ENCODE peak calls at places on chromosomes 7 and 10, in five cellular contexts. T, E, B, Y and H are unnamed samples. For H3K4me1, the result is how much of the 10 kb centered on the place peaks cover.

GRCh38 chr7:159211540-159212182 is 67.0 kb upstream of the VIPR2 start:
- DNase-seq in T (no peak), E (no peak), B (no peak), Y (no peak), H (no peak)

GRCh38 chr7:19674266-19674960 is 34.4 kb downstream of the POLR1F start:
- DNase-seq in T (no peak), E (no peak), B (no peak), Y (no peak), H (no peak)

GRCh38 chr10:117541405-117541908 is 1.1 kb upstream of the EMX2 start:
- DNase-seq in E (peak), B (no peak), Y (no peak), T (peak), H (peak)

GRCh38 chr7:158907390-158907789 is 51.0 kb downstream of the DYNC2I1 start:
- DNase-seq in T (no peak), Y (no peak), B (no peak), E (no peak), H (no peak)

GRCh38 chr10:110829721-110830410 is 41.9 kb upstream of the PDCD4 start:
- DNase-seq in E (no peak), T (no peak), B (no peak), Y (no peak), H (no peak)

GRCh38 chr10:98255146-98255877 is 12.7 kb downstream of the LOXL4 start:
- DNase-seq in T (no peak), Y (no peak), B (no peak), E (no peak), H (no peak)

GRCh38 chr10:47374611-47375536 is 9.2 kb downstream of the ZNF488 start:
- DNase-seq in E (no peak), T (peak), Y (peak), B (no peak), H (no peak)

GRCh38 chr7:28686418-28686800 is 271.7 kb downstream of the TRIL start:
- DNase-seq in E (peak), T (no peak), Y (no peak), B (no peak), H (no peak)

GRCh38 chr10:48509974-48510692 is 94.7 kb downstream of the ARHGAP22 start:
- DNase-seq in T (no peak), Y (peak), E (peak), B (peak), H (no peak)

GRCh38 chr7:108026116-108026515 is 23.2 kb upstream of the LAMB1 start:
- DNase-seq in E (no peak), T (no peak), B (no peak), Y (no peak), H (no peak)

GRCh38 chr7:24980695-24981543 is 941 bp upstream of the OSBPL3 start:
- DNase-seq in T (no peak), Y (peak), E (peak), B (peak), H (peak)

GRCh38 chr7:99379043-99379577 is 4.6 kb downstream of the ARPC1B start:
- DNase-seq in E (peak), Y (peak), B (no peak), T (peak), H (peak)

GRCh38 chr7:87231243-87231642 is 11.7 kb upstream of the TMEM243 start:
- DNase-seq in Y (peak), E (no peak), B (no peak), T (peak), H (no peak)

GRCh38 chr7:152335900-152336571 is 99.8 kb downstream of the KMT2C start:
- DNase-seq in T (no peak), E (no peak), B (no peak), Y (no peak), H (no peak)

GRCh38 chr10:119403927-119404326 is 138.6 kb downstream of the RGS10 start:
- DNase-seq in T (no peak), E (no peak), Y (no peak), B (no peak), H (no peak)

GRCh38 chr7:30771859-30772429 is 727 bp downstream of the MINDY4 start:
- DNase-seq in T (no peak), E (peak), B (peak), Y (no peak), H (no peak)

GRCh38 chr7:103626776-103627175 is 180.8 kb upstream of the SLC26A5 start:
- DNase-seq in T (no peak), B (no peak), Y (no peak), E (no peak), H (no peak)

GRCh38 chr7:16785316-16785715 is 19.5 kb downstream of the AGR2 start:
- DNase-seq in B (no peak), Y (no peak), T (no peak), E (no peak), H (no peak)

GRCh38 chr7:81919494-81919893 is 149.6 kb upstream of the HGF start:
- DNase-seq in B (no peak), T (no peak), Y (no peak), E (no peak), H (no peak)

DNA sequence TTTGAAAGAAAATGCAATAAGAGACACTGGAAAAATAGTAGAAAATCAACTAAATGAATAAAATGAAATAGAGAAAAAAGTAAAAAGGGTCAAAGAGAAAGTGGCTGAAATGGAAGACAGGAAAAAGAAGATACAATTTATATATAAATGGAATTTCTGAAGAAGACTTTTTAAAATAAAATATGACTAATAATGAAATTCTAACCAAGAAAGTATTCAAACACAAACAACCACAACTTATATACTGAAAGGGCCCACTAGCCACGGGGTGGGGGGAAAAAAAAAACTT is 232.1 kb downstream of the IMMP2L start:
- DNase-seq in T (no peak), B (no peak), E (no peak), Y (no peak), H (no peak)
- H3K4me3 ChIP-seq in T (no peak), B (no peak), E (no peak), Y (no peak), H (no peak)

DNA sequence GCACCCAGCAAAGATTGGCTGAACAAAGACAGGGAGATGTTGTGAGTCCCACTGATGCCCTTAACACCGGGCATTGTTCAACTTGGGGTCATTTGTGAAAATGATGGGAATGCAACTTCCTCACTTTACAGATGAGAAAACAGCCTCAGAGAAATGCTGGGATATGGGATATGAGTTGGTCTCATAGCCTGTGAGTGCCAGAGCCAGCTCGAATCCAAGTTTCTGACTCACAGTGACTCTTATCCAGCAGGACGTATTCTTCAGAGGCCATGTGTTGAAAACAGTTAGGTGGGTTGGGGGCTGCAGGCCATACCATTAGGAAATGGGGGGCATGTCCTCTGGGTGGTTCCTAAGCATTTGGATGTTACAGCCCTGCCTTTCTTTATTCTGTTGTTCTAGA is 45.2 kb downstream of the KIAA1217 start:
- DNase-seq in T (peak), E (no peak), Y (no peak), B (no peak), H (peak)
- H3K4me1 ChIP-seq in T (half or more), E (under half), Y (under half), B (under half), H (half or more)

GRCh38 chr10:57921140-57921539 is 346.6 kb downstream of the IPMK start:
- DNase-seq in Y (no peak), B (no peak), E (no peak), T (no peak), H (no peak)

GRCh38 chr10:57925045-57925444 is 342.6 kb downstream of the IPMK start:
- DNase-seq in E (no peak), T (no peak), B (no peak), Y (no peak), H (no peak)

GRCh38 chr10:57917019-57917418 is 350.7 kb downstream of the IPMK start:
- DNase-seq in E (peak), T (no peak), Y (no peak), B (no peak), H (no peak)

GRCh38 chr10:57919864-57920263 is 347.8 kb downstream of the IPMK start:
- DNase-seq in T (no peak), Y (no peak), B (no peak), E (no peak), H (no peak)
- H3K27ac ChIP-seq in T (no peak), Y (no peak), B (no peak), E (no peak), H (no peak)

DNA sequence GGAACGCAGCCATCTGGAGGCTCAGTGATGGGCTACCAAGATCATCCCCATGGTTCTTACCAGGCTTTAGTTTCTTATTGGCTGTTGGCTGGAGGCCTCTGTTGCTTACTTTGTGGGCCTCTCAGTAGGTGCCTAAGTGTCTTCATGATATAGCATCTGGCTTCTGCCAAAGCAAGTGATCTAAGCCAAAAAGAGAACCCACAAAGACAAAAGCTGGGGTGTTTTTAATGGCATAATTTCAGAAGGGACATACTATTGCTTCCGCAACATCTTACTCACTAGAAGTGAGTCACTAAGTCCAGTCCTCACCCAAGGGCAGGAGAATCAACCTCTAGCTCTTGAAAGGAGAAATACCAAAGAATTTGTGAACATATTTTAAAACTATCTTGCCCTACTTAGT is 132.0 kb upstream of the MDFIC start:
- DNase-seq in B (no peak), Y (no peak), E (no peak), T (no peak), H (no peak)
- H3K4me3 ChIP-seq in B (no peak), Y (no peak), E (no peak), T (no peak), H (no peak)

GRCh38 chr10:79185067-79185774 is 116.5 kb downstream of the ZMIZ1 start:
- DNase-seq in T (no peak), Y (no peak), E (no peak), B (no peak), H (no peak)
- H3K4me1 ChIP-seq in T (under half), Y (half or more), E (under half), B (half or more), H (under half)

GRCh38 chr10:42785759-42786158 is 3.2 kb downstream of the BMS1 start:
- DNase-seq in B (no peak), T (no peak), E (no peak), Y (no peak), H (no peak)
- H3K27ac ChIP-seq in B (no peak), T (no peak), E (no peak), Y (no peak), H (no peak)

DNA sequence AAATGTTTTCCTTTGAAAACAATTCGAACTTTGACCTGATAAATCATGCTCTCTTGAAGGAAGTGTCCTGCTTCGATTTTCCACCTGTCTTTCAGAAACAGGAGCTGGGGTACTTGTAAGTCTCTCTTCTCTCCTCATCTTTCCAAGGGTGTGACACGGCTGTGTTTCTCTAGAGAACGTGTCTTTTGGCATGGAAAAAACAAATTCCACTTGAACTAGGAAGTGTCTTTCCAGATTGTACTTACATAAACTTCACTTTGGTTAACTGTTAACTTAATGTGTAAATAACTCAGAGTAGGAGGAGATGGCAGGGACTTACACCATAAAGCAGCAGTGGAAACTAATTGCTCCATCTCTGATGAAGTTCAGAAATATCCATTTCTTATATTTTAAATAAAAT is 4.2 kb upstream of the CALCR start:
- DNase-seq in B (no peak), T (no peak), Y (no peak), E (no peak), H (no peak)
- H3K4me3 ChIP-seq in B (no peak), T (no peak), Y (no peak), E (no peak), H (no peak)

DNA sequence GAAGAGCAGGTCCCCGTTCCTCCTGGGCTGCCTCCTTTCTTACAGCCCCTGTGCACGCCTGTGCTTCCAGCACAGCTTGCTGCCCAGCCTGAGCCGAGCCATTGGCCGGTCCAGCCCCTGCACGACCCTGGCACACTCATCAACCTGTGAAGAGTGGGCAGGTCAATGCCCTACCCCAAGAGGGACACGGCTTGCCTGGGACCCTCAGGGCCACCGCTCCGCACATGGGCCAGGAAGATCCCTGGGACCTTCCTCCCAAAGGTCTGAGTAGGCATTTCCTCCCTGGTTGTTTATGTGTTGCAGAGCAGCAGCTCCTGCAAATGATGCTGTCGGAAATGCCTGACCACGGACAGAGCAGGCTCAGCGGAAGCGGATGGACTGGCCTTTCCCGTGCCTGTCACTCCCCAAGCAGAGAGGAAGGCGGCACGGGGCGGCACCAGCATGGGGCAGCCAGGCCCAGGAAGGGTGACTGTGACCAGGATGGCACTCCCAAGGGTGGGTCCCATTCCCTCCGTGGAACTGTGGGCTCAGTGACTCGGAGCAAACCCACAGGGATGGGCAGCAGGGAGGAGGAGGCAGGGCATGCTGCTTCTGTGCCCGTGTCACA is 252.5 kb downstream of the TNS3 start:
- DNase-seq in T (no peak), B (no peak), E (no peak), Y (no peak), H (no peak)
- H3K4me1 ChIP-seq in T (under half), B (under half), E (under half), Y (under half), H (half or more)

GRCh38 chr7:130791746-130792145 is 57.7 kb upstream of the KLF14 start:
- DNase-seq in T (no peak), B (no peak), E (no peak), Y (no peak), H (no peak)

GRCh38 chr7:130793855-130794618 is 60.0 kb upstream of the KLF14 start:
- DNase-seq in B (no peak), Y (no peak), T (no peak), E (peak), H (no peak)

GRCh38 chr7:130794619-130794922 is 60.6 kb upstream of the KLF14 start:
- DNase-seq in T (no peak), E (no peak), B (no peak), Y (no peak), H (no peak)
- H3K27ac ChIP-seq in T (no peak), E (peak), B (peak), Y (no peak), H (no peak)